ENCODE peak calls at places on chromosomes 11 and 22, in six cellular contexts. V is fibroblast of lung, B is mesenchymal stem cell, Z is adipocyte, K is GM23248, N is mammary epithelial cell. R is an unnamed sample.

GRCh38 chr11:95218149-95218548 is 12.9 kb downstream of the SESN3 start:
- DNase-seq in Z (no peak), V (no peak), N (no peak), B (no peak), K (no peak), R (no peak)

GRCh38 chr22:46076651-46077339 is 73.5 kb upstream of the PPARA start:
- DNase-seq in V (peak; percentile 81), B (no peak), N (peak; percentile 77), Z (peak; percentile 76), K (peak; percentile 85), R (peak; percentile 77)

GRCh38 chr22:43587574-43587973 is 175.8 kb downstream of the MPPED1 start:
- DNase-seq in K (peak; percentile 6), N (no peak), V (peak; percentile 9), B (no peak), Z (no peak), R (no peak)

GRCh38 chr11:27373392-27373791 is 10.4 kb upstream of the CCDC34 start:
- DNase-seq in Z (no peak), N (no peak), K (no peak), V (no peak), B (no peak), R (no peak)

GRCh38 chr22:25764270-25765015 is 22.5 kb downstream of the MYO18B start:
- DNase-seq in V (no peak), K (no peak), B (no peak), N (no peak), Z (no peak), R (no peak)

GRCh38 chr11:125239585-125240331 is 75.2 kb downstream of the PKNOX2 start:
- DNase-seq in V (no peak), B (no peak), Z (no peak), N (no peak), K (no peak), R (no peak)

GRCh38 chr22:24772493-24773220 is 1.9 kb downstream of the PIWIL3 start:
- DNase-seq in N (peak; percentile 25), B (peak; percentile 74), V (peak; percentile 61), Z (peak; percentile 36), K (peak; percentile 51), R (no peak)

GRCh38 chr22:31607696-31608095 is 54.3 kb downstream of the PISD start:
- DNase-seq in Z (no peak), N (no peak), B (no peak), V (no peak), K (no peak), R (peak; percentile 41)

GRCh38 chr11:34394771-34395300 is 37.0 kb upstream of the ABTB2 start:
- DNase-seq in Z (no peak), B (no peak), K (no peak), N (no peak), V (no peak), R (no peak)
- H3K9ac ChIP-seq in Z (no peak overlapping the region), B (no peak overlapping the region), K (no peak overlapping the region), N (no peak overlapping the region), V (no peak overlapping the region), R (no peak overlapping the region)

GRCh38 chr11:64230985-64231365 is 627 bp downstream of the DNAJC4 start:
- DNase-seq in V (no peak), N (no peak), K (no peak), Z (no peak), B (no peak), R (no peak)
- H3K9ac ChIP-seq in V (peak overlapping the region; percentile 61), N (no peak overlapping the region), K (peak overlapping the region; percentile 79), Z (peak overlapping the region; percentile 90), B (peak overlapping the region; percentile 87), R (peak overlapping the region; percentile 78)

GRCh38 chr22:37283393-37283937 is 1.2 kb downstream of the CYTH4 start:
- DNase-seq in Z (no peak), K (peak; percentile 21), B (no peak), N (no peak), V (no peak), R (no peak)
- H3K9ac ChIP-seq in Z (no peak overlapping the region), K (no peak overlapping the region), B (no peak overlapping the region), N (no peak overlapping the region), V (no peak overlapping the region), R (no peak overlapping the region)

DNA sequence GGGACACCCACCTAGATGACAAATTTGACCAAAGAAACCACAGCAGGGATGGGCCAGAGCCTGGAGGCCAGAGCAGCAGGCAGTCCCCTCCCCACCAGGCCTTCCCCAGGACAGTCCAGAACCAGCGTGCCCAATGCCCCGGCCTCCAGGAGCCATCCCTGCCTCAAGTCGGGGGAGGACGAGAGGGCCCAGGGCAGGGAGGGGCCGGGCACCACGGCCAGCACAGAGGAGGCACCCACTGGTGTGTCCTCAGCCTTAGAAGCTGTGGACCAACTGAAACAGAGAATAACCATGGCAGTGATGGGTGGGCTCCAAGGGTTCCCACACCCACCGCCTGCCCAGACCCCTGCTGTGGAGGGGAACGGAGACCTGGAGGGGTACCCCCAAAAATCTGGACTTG is 28.3 kb upstream of the TCF20 start:
- DNase-seq in K (no peak), V (no peak), Z (no peak), B (no peak), N (no peak), R (no peak)
- H3K9ac ChIP-seq in K (no peak overlapping the region), V (no peak overlapping the region), Z (no peak overlapping the region), B (no peak overlapping the region), N (no peak overlapping the region), R (no peak overlapping the region)

DNA sequence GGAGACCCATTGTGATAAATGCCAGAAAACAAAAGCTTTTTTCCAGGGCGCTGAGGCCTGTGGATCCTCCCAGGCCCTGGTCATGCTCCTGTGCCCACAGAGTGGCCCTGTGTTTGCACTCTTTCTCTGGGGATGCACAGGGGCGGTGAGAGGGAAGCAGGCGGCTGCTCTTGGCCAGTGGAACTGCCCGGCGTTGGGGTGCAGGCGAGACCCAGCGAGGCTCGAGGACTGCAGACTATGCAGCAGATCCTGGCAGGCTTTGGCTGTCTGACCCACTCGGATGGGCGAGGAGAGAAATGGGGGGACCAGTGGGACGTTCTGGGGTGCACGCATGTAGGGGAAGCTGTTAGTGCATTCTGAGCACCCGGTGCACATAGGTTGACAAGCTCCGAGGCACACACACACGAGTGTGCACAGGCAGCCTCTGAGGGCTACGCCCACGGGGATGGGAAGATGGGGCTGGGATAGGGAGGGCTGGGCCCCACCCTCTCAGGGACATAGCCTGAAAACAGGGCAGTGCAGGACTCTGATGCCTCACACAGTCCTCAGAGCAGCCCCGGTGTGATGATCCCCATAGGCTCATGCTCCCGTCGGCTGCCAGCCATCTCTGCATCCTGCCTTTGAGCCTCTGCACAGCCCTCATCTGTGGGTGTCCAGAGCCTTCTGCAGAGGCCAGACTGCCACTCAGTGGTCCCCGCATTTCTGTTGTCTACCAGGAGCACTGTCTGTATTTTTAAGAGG is 1233.5 kb downstream of the BRD1 start:
- DNase-seq in B (no peak), N (no peak), Z (no peak), K (no peak), V (no peak), R (peak; percentile 34)
- H3K9ac ChIP-seq in B (no peak overlapping the region), N (no peak overlapping the region), Z (no peak overlapping the region), K (no peak overlapping the region), V (no peak overlapping the region), R (no peak overlapping the region)

DNA sequence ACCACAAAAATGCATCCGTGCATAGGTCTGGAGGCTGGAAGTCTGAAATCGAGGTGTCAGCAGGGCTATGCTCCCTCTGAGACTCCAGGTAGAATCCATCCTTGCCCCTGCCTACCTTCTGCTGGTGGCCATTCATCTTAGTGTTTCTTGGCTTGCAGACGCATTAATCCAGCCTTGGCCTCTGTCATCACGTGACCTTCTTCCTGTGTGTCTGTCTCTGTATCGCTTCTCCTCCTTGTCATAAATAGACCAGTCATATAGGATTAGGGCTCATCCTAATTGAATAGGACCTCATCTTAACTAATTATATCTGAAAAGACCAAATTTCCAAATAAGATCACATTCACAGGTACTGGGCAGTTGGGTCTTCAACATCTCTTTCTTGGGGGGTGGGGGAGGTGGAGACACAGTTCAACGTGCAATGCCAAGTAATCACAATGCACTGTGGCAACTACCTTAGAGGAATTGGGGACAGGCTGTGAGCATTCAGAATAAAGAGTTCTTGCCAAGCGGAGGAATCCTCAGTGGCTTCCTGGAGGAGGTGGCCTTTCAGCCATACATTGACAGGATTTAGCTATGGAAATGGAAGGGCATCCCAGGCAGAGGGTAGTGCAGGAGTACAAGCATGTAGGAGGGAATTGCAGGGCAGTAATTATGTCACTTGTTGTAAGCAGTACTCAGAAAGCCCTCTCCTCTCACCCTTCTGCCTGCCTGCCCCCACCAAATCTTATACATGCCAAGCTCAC is 96.2 kb upstream of the SYT13 start:
- DNase-seq in K (no peak), Z (no peak), N (no peak), V (no peak), B (no peak), R (no peak)
- H3K9ac ChIP-seq in K (no peak overlapping the region), Z (no peak overlapping the region), N (no peak overlapping the region), V (no peak overlapping the region), B (no peak overlapping the region), R (no peak overlapping the region)

DNA sequence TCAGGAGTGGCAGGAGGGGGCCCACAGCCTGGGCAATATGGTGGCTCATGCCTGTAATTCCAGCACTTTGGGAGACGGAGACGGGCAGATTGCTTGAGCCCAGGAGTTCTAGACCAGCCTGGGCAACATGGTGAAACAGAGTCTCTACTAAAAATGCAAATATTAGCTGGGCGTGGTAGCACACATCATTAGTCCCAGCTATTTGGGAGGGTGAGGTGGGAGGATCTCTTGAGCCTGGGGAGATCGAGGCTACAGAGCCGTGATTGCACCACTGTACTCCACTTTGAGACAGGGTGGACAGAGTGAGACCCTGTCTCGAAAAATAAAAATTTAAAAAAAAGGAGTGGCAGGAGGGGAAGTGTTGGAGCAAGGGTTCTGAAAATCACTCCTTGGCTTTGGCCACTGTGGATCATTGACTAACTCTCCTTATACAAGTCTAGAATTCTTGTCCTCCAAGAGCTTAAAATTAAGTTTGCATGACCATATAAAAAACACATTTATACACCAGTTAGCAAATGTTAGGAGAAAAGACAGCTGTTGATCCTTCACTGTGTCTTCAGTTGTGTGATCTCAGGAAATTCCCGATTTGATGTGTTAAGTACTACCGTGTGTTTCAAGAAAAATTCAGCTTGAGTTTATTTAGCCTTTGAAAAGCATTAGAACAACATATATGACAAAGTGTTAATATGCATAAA is 2.3 kb upstream of the WEE1 start:
- DNase-seq in V (no peak), Z (no peak), B (peak; percentile 46), K (no peak), N (no peak), R (no peak)
- H3K9ac ChIP-seq in V (no peak overlapping the region), Z (no peak overlapping the region), B (no peak overlapping the region), K (no peak overlapping the region), N (no peak overlapping the region), R (no peak overlapping the region)

GRCh38 chr11:73757598-73757997 is 3.3 kb downstream of the RAB6A start:
- DNase-seq in Z (peak; percentile 37), B (peak; percentile 51), K (no peak), V (peak; percentile 53), N (peak; percentile 61), R (no peak)
- H3K9ac ChIP-seq in Z (no peak overlapping the region), B (no peak overlapping the region), K (no peak overlapping the region), V (no peak overlapping the region), N (no peak overlapping the region), R (no peak overlapping the region)